ENCODE peak calls at places on chromosomes 16 and 17, in four cellular contexts. W, Q, K and P are unnamed samples.

GRCh38 chr17:61238455-61238933 is 161.1 kb upstream of the TBX2 start:
- DNase-seq in W (no peak), Q (no peak), K (no peak), P (no peak)

GRCh38 chr16:85306793-85307551 is 194.7 kb upstream of the CIBAR2 start:
- DNase-seq in Q (no peak), W (no peak), K (no peak), P (no peak)

GRCh38 chr17:50117202-50118040 is 12.5 kb downstream of the SAMD14 start:
- DNase-seq in W (peak), Q (peak), K (peak), P (peak)

GRCh38 chr16:23712976-23713375 is at the start of gene ERN2:
- DNase-seq in K (peak), W (peak), Q (no peak), P (no peak)

GRCh38 chr17:83203073-83203471 is 123.7 kb downstream of the METRNL start:
- DNase-seq in W (peak), K (no peak), Q (no peak), P (no peak)

GRCh38 chr17:39699818-39700147 is at the start of gene ERBB2:
- DNase-seq in W (peak), Q (no peak), K (peak), P (peak)

GRCh38 chr16:12086861-12087260 is 110.3 kb downstream of the SNX29 start:
- DNase-seq in K (no peak), Q (no peak), W (no peak), P (no peak)

GRCh38 chr17:49260922-49261291 is 30.3 kb upstream of the PHOSPHO1 start:
- DNase-seq in K (no peak), Q (no peak), W (no peak), P (no peak)

GRCh38 chr17:41864837-41865595 is at the start of gene KLHL11:
- DNase-seq in W (peak), Q (peak), K (peak), P (peak)

GRCh38 chr17:55356440-55357328 is 65.0 kb downstream of the MMD start:
- DNase-seq in Q (peak), W (peak), K (peak), P (peak)

GRCh38 chr16:69860233-69861231 is 90.6 kb upstream of the CLEC18A start:
- DNase-seq in Q (no peak), W (no peak), K (no peak), P (no peak)

GRCh38 chr17:28887871-28888471 is 9.6 kb downstream of the FLOT2 start:
- DNase-seq in Q (no peak), K (no peak), W (no peak), P (no peak)

GRCh38 chr17:50289268-50289667 is 15.0 kb downstream of the TMEM92 start:
- DNase-seq in K (no peak), Q (no peak), W (no peak), P (no peak)

GRCh38 chr17:61495161-61495857 is 43.1 kb downstream of the TBX4 start:
- DNase-seq in W (no peak), K (no peak), Q (no peak), P (no peak)